ENCODE peak calls at places on chromosomes 13 and 19, in five cellular contexts. C is A549, Y is uterus, W is ovary, P is IMR-90. U is an unnamed sample.

GRCh38 chr13:27182844-27183497 is 11.4 kb upstream of the USP12 start:
- DNase-seq in Y (no peak), C (peak), W (no peak), P (peak), U (peak)

GRCh38 chr13:40662866-40663265 is 3.6 kb downstream of the FOXO1 start:
- DNase-seq in C (no peak), W (no peak), Y (no peak), P (no peak), U (no peak)

GRCh38 chr19:56089344-56089743 is 31.8 kb downstream of the ZNF787 start:
- DNase-seq in C (no peak), Y (no peak), W (peak), P (no peak), U (peak)

GRCh38 chr13:97944396-97945029 is 9.0 kb upstream of the IPO5 start:
- DNase-seq in P (peak), C (no peak), Y (no peak), W (no peak), U (no peak)

GRCh38 chr13:109764474-109765292 is 21.7 kb downstream of the IRS2 start:
- DNase-seq in P (peak), C (no peak), W (no peak), Y (no peak), U (no peak)

GRCh38 chr19:50779504-50780457 is 9.5 kb downstream of the GPR32 start:
- DNase-seq in P (no peak), W (no peak), Y (no peak), C (no peak), U (no peak)

GRCh38 chr19:38736036-38736412 is 8.2 kb downstream of the CAPN12 start:
- DNase-seq in Y (peak), W (peak), C (peak), P (no peak), U (peak)

GRCh38 chr19:54464044-54464623 is 556 bp upstream of the LENG9 start:
- DNase-seq in W (peak), Y (peak), C (peak), P (peak), U (peak)

GRCh38 chr19:2634228-2634951 is 68.1 kb downstream of the GNG7 start:
- DNase-seq in W (no peak), C (no peak), P (no peak), Y (no peak), U (no peak)

GRCh38 chr19:39296906-39297305 is 699 bp downstream of the IFNL1 start:
- DNase-seq in C (no peak), Y (no peak), P (no peak), W (no peak), U (no peak)

GRCh38 chr19:53195265-53195879 is 2.2 kb upstream of the ZNF665 start:
- DNase-seq in Y (peak), P (peak), W (peak), C (peak), U (no peak)

GRCh38 chr19:29610574-29611271 is 4.6 kb downstream of the POP4 start:
- DNase-seq in Y (peak), P (peak), C (peak), W (peak), U (peak)

GRCh38 chr19:29610213-29610573 is 4.1 kb downstream of the POP4 start:
- DNase-seq in Y (no peak), P (no peak), W (peak), C (no peak), U (no peak)

GRCh38 chr19:29612121-29612520 is 6.0 kb downstream of the POP4 start:
- DNase-seq in P (no peak), C (no peak), Y (no peak), W (no peak), U (no peak)

GRCh38 chr19:29606420-29606747 is 301 bp downstream of the POP4 start:
- DNase-seq in W (no peak), C (peak), Y (no peak), P (no peak), U (no peak)

GRCh38 chr19:29609636-29610035 is 3.6 kb downstream of the POP4 start:
- DNase-seq in C (no peak), W (no peak), Y (no peak), P (no peak), U (no peak)
- H3K27ac ChIP-seq in C (no peak), W (no peak), Y (no peak), P (no peak), U (no peak)

DNA sequence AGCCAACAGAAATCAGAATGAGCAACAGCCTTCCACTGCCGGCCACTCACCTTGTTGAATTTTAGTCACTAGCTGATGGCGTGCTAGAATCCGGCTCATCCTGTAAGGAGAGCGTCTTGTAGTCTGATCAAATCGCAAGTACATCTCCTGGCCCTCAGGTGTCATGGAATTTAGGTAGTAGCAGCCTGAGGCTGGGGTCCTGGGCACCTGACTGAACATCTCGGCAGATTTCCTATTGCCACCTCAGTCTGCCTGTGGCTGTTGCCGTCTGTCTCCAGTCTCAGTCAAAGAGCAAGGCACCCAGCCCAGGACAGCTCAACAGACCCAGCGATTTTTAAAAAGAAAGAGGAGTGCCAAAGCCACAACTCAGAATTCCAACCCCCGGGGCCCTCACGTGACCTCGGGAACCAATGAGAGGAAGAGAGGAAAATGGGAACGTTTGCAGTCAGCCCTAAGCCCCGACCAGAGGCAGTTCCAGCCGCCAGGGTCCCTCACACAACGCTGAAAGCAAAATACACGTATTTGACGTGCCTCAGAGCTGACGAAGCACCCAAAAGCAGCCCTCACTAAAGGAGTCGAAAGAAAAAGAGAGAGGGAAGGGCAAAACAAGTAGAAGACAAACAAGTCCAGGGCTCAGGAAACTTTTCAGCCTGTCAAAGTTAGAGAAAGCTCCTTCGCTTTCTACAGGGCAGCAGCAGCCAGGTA is at the start of gene STARD13:
- DNase-seq in Y (peak), C (peak), W (peak), P (peak), U (peak)
- TF ChIP-seq POLR2A in Y (peak), C (no peak), W (peak), P (peak), U (peak)

DNA sequence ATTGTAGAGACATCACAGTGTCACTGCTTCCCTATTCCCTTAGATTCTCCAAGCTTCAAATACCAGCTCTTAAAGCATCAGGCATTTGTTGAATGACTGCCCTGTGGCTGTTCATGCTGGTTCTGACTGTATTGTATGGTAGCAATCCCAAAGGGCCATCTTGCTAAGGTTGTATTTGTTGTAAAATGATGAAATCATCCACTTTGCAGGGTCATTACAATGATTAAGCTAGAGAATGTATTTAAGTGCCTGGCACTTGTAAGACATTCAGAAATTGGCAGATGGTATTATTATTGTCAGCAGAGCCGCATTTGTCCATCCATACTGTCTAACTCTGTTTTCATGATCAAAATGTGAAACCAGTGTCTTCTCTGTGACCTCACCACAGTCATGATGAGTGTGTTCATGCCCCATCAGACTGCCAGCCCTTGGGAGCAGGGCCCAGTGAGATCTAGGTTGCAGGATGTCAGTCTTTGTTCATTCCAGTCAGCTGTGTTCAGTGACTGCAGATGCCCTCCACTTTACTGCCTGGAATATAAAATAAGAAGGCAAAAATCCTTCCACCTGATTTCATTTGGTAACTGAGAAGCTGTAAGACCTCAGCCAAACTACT is 86.1 kb downstream of the DHRS12 start:
- DNase-seq in C (no peak), W (no peak), P (peak), Y (no peak), U (no peak)
- H3K27ac ChIP-seq in C (no peak), W (no peak), P (no peak), Y (no peak), U (no peak)

GRCh38 chr19:13959141-13959961 is 7.0 kb downstream of the DCAF15 start:
- DNase-seq in Y (no peak), C (no peak), W (no peak), P (no peak), U (no peak)

GRCh38 chr19:13956365-13956744 is 4.0 kb downstream of the DCAF15 start:
- DNase-seq in Y (no peak), C (no peak), W (no peak), P (no peak), U (no peak)

GRCh38 chr19:13958043-13958442 is 5.7 kb downstream of the DCAF15 start:
- DNase-seq in C (no peak), P (no peak), Y (no peak), W (no peak), U (no peak)

GRCh38 chr19:13955662-13956364 is 3.5 kb downstream of the DCAF15 start:
- DNase-seq in Y (no peak), P (no peak), C (no peak), W (peak), U (no peak)

DNA sequence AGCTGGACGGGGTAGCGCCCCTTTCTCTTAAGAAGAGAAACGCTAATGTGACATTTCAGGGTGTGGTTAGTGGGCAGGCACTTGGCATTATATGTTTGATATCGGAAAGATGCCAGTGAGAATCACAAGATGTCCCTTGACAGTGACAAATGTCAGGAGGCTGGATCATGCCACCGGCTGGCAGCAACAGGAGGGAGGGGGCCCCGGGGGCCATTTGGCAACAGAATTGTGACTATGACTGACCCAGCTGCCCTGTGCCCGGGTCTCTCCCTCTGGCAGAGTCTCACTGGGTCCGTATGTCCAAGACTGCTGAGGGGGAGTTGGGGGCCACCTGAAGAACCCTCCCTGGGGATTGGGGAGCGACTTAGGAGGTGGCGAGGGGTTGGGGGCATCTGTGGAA is 4.8 kb downstream of the DCAF15 start:
- DNase-seq in P (no peak), C (no peak), Y (no peak), W (no peak), U (no peak)
- TF ChIP-seq POLR2A in P (no peak), C (no peak), Y (no peak), W (no peak), U (no peak)

GRCh38 chr13:99657848-99658265 is 156.6 kb downstream of the TM9SF2 start:
- DNase-seq in W (peak), C (peak), Y (peak), P (no peak), U (peak)
- H3K27ac ChIP-seq in W (peak), C (peak), Y (peak), P (no peak), U (peak)

U was measured in heart left ventricle.